ENCODE peak calls at places on chromosome 3, in five cellular contexts. Z is lower lobe of right lung, Y is PC-3, T is cardiac fibroblast, I is uterus. F is an unnamed sample.

GRCh38 chr3:123582315-123582714 is 2.5 kb downstream of the HACD2 start:
- DNase-seq in Z (no peak), Y (peak; percentile 93), T (no peak), I (no peak), F (no peak)

GRCh38 chr3:196039359-196039758 is 42.5 kb downstream of the TFRC start:
- DNase-seq in Z (no peak), Y (no peak), T (no peak), I (no peak), F (no peak)

GRCh38 chr3:68163054-68163453 is 508.6 kb upstream of the SUCLG2 start:
- DNase-seq in Z (no peak), Y (no peak), T (no peak), I (no peak), F (no peak)

GRCh38 chr3:114615535-114616064 is 321.8 kb downstream of the TIGIT start:
- DNase-seq in Z (no peak), Y (no peak), T (no peak), I (no peak), F (no peak)

GRCh38 chr3:159418571-159419526 is 569.8 kb upstream of the IL12A start:
- DNase-seq in Z (no peak), Y (peak; percentile 57), T (peak; percentile 76), I (no peak), F (no peak)

GRCh38 chr3:123652346-123652984 is 67.6 kb upstream of the HACD2 start:
- DNase-seq in Z (peak; percentile 82), Y (peak; percentile 87), T (peak; percentile 80), I (peak; percentile 86), F (peak; percentile 75)

GRCh38 chr3:136350557-136350956 is 100.4 kb downstream of the PCCB start:
- DNase-seq in Z (no peak), Y (no peak), T (peak; percentile 66), I (no peak), F (no peak)

GRCh38 chr3:56314842-56315241 is 153.4 kb downstream of the ERC2 start:
- DNase-seq in Z (no peak), Y (no peak), T (peak; percentile 66), I (no peak), F (no peak)

GRCh38 chr3:24523988-24524727 is 29.5 kb upstream of the THRB start:
- DNase-seq in Z (no peak), Y (peak; percentile 80), T (no peak), I (no peak), F (no peak)

GRCh38 chr3:141093397-141093796 is 42.2 kb downstream of the SPSB4 start:
- DNase-seq in Z (no peak), Y (peak; percentile 21), T (peak; percentile 14), I (no peak), F (no peak)

GRCh38 chr3:20049275-20049674 is 9.0 kb downstream of the KAT2B start:
- DNase-seq in Z (no peak), Y (no peak), T (no peak), I (no peak), F (no peak)

GRCh38 chr3:175646865-175647264 is 787.7 kb downstream of the NAALADL2 start:
- DNase-seq in Z (no peak), Y (peak; percentile 60), T (no peak), I (no peak), F (no peak)

GRCh38 chr3:8279476-8279875 is 222.1 kb upstream of the LMCD1 start:
- DNase-seq in Z (no peak), Y (no peak), T (no peak), I (no peak), F (no peak)
- TF ChIP-seq CTCF in Z (no peak), Y (no peak), T (no peak), I (no peak), F (no peak)

GRCh38 chr3:84968701-84969235 is 10.0 kb downstream of the CADM2 start:
- DNase-seq in Z (no peak), Y (no peak), T (no peak), I (no peak), F (no peak)

GRCh38 chr3:84978833-84979232 is 20.0 kb downstream of the CADM2 start:
- DNase-seq in Z (no peak), Y (no peak), T (no peak), I (no peak), F (no peak)

GRCh38 chr3:84977021-84977420 is 18.2 kb downstream of the CADM2 start:
- DNase-seq in Z (no peak), Y (no peak), T (no peak), I (no peak), F (no peak)

GRCh38 chr3:84980011-84980410 is 21.2 kb downstream of the CADM2 start:
- DNase-seq in Z (no peak), Y (no peak), T (no peak), I (no peak), F (no peak)

GRCh38 chr3:84974347-84974746 is 15.6 kb downstream of the CADM2 start:
- DNase-seq in Z (no peak), Y (peak; percentile 35), T (no peak), I (no peak), F (no peak)
- TF ChIP-seq CTCF in Z (no peak), Y (peak; percentile 50), T (no peak), I (no peak), F (peak; percentile 36)

GRCh38 chr3:161925749-161926360 is 429.2 kb downstream of the OTOL1 start:
- DNase-seq in Z (no peak), Y (peak; percentile 30), T (peak; percentile 43), I (no peak), F (no peak)
- TF ChIP-seq CTCF in Z (no peak), Y (peak; percentile 59), T (no peak), I (no peak), F (no peak)

GRCh38 chr3:13148126-13148525 is 74.9 kb upstream of the IQSEC1 start:
- DNase-seq in Z (no peak), Y (no peak), T (no peak), I (no peak), F (no peak)
- TF ChIP-seq CTCF in Z (no peak), Y (no peak), T (no peak), I (no peak), F (no peak)

GRCh38 chr3:50261505-50261904 is 7.4 kb upstream of the SEMA3B start:
- DNase-seq in Z (no peak), Y (no peak), T (no peak), I (no peak), F (no peak)
- TF ChIP-seq CTCF in Z (no peak), Y (no peak), T (no peak), I (no peak), F (no peak)

DNA sequence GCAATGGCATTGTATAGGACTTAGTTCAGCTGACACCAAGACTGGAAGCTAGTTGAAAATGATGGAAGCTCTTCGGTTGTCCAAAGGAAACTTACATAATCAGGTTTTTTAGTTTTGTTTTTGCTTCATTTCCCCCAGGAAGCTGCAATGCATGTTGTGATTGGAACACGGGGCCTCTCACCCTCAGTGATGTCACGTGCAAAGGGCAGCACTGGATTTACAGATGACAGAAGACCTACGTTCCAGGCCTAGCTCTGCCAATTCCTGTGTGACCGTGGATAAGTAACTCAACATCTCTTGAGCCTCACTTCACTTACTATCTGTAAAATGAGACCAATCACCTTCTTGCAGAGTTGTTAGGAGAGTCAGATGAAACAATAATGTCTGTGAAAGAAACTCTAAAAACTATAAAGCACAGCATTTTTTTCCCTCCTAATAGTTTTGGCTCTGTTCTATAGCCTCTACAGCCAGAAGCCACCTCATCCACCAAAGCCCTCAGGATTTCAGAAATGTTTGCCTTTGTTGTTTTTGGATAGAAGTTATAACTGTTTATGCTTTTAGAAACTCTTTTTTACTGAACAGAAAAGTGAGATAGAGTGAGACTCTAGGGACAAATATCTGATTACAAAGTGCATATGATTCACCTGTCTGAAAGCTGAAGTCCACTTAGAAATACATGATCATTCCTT is 4.6 kb downstream of the RBSN start:
- DNase-seq in Z (no peak), Y (no peak), T (peak; percentile 49), I (no peak), F (no peak)
- TF ChIP-seq CTCF in Z (no peak), Y (no peak), T (no peak), I (no peak), F (no peak)

DNA sequence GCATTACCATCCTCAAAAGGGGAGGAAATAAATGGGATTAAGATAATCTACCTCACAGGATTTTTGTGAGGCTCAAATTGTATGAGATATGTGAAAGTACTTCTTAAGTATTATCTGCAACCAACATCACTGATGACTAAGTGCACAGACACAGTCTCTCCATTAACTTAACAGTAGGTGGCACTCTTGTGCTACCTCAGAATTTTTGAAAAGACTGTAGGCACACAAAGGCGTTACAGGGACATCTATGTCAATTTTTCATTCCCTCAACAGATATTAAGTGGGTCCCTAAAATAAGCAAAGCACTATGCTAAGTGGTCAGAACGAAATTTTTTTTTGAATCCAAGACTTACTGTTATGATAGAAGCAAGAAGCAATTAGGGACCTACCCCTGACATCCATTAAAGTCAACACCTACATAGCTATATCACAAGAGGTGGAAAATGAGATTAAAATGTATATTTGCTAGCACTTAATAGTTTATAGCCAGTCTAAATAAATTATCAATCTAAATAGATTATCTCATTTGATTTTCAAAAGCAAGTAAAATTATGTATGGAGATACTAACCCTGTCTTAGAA is 52.9 kb downstream of the RYK start:
- DNase-seq in Z (no peak), Y (peak; percentile 72), T (peak; percentile 83), I (no peak), F (no peak)
- TF ChIP-seq CTCF in Z (peak; percentile 74), Y (peak; percentile 77), T (peak; percentile 72), I (peak; percentile 61), F (peak; percentile 75)

DNA sequence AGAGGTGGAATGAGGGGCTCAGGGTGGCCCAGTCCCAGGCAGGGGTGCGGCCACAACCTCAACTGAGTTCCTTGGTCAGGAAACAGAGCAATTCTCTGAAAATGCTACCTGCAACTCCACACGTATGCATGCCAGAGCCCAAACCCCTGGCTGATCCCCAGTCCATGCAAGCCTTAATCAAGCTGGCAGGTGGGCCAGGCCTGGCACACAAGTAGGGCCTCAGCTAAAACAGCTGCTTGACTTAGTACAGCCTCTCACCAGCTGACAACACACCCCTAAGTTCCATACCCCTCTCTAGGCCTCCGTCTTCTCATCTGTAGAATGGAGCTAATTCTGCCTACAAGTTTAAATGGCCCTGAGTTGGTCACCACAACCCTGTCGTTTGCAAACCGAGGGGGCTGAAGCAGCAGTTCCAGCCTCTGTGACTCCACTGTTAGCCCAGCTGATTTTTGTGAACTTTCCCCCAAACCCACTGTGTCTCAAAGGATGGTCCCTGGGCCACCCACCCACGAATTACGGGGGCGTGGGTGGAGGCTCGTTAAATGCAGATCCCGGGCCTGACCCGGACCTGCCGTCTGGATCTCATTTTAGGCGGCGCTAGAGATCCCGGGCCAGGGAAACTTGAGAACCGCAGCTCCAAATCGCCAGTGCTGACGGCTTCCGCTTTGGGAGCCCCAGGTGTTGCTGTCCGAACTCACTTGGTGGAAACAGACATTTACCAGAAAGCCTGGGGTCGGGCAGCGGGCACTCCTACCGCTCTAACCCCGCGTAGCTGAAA is 927 bp downstream of the CHDH start:
- DNase-seq in Z (peak; percentile 75), Y (peak; percentile 67), T (peak; percentile 21), I (peak; percentile 56), F (no peak)
- TF ChIP-seq CTCF in Z (peak; percentile 43), Y (peak; percentile 54), T (peak; percentile 24), I (peak; percentile 40), F (no peak)

GRCh38 chr3:42961633-42962032 is 17.5 kb upstream of the GASK1A start:
- DNase-seq in Z (no peak), Y (peak; percentile 80), T (peak; percentile 73), I (peak; percentile 54), F (no peak)

GRCh38 chr3:42960781-42961180 is 18.3 kb upstream of the GASK1A start:
- DNase-seq in Z (no peak), Y (no peak), T (no peak), I (no peak), F (no peak)

GRCh38 chr3:42960282-42960681 is 18.8 kb upstream of the GASK1A start:
- DNase-seq in Z (no peak), Y (peak; percentile 45), T (peak; percentile 18), I (no peak), F (no peak)

GRCh38 chr3:42957573-42957972 is 21.5 kb upstream of the GASK1A start:
- DNase-seq in Z (no peak), Y (peak; percentile 10), T (no peak), I (no peak), F (no peak)
- TF ChIP-seq CTCF in Z (no peak), Y (peak; percentile 61), T (no peak), I (no peak), F (peak; percentile 9)